ENCODE peak calls at places on chromosome 5, in six cellular contexts. One of them, this sample, is unnamed.

GRCh38 chr5:3199941-3200340 is 395.7 kb upstream of the IRX1 start:
- DNase-seq in left lung: peak
- DNase-seq in GM12865: no peak
- DNase-seq in AG10803: no peak
- DNase-seq in transverse colon: no peak
- DNase-seq in GM23338: peak
- DNase-seq in this sample: no peak

GRCh38 chr5:180594311-180595045 is 3.2 kb upstream of the SCGB3A1 start:
- DNase-seq in GM12865: no peak
- DNase-seq in transverse colon: no peak
- DNase-seq in GM23338: no peak
- DNase-seq in left lung: peak
- DNase-seq in AG10803: no peak
- DNase-seq in this sample: no peak

GRCh38 chr5:179974946-179975712 is 67.4 kb upstream of the TBC1D9B start:
- DNase-seq in GM12865: peak
- DNase-seq in left lung: no peak
- DNase-seq in transverse colon: peak
- DNase-seq in AG10803: peak
- DNase-seq in GM23338: peak
- DNase-seq in this sample: peak

GRCh38 chr5:95446009-95446408 is 54.8 kb downstream of the FAM81B start:
- DNase-seq in GM12865: no peak
- DNase-seq in transverse colon: no peak
- DNase-seq in AG10803: peak
- DNase-seq in left lung: no peak
- DNase-seq in GM23338: no peak
- DNase-seq in this sample: no peak

GRCh38 chr5:24644757-24645156 is at the start of gene CDH10:
- DNase-seq in left lung: peak
- DNase-seq in transverse colon: no peak
- DNase-seq in GM23338: peak
- DNase-seq in AG10803: peak
- DNase-seq in GM12865: no peak
- DNase-seq in this sample: no peak

GRCh38 chr5:206406-206805 is 11.5 kb downstream of the CCDC127 start:
- DNase-seq in AG10803: no peak
- DNase-seq in GM23338: no peak
- DNase-seq in GM12865: no peak
- DNase-seq in left lung: no peak
- DNase-seq in transverse colon: no peak
- DNase-seq in this sample: no peak

GRCh38 chr5:150490754-150491153 is 17.2 kb upstream of the NDST1 start:
- DNase-seq in GM23338: no peak
- DNase-seq in GM12865: no peak
- DNase-seq in AG10803: no peak
- DNase-seq in transverse colon: no peak
- DNase-seq in left lung: no peak
- DNase-seq in this sample: no peak

GRCh38 chr5:15524712-15525111 is 24.7 kb downstream of the FBXL7 start:
- DNase-seq in GM23338: no peak
- DNase-seq in left lung: no peak
- DNase-seq in GM12865: no peak
- DNase-seq in transverse colon: no peak
- DNase-seq in AG10803: no peak
- DNase-seq in this sample: no peak

GRCh38 chr5:194102-194501 is 2.8 kb downstream of the LRRC14B start:
- DNase-seq in GM12865: no peak
- DNase-seq in AG10803: no peak
- DNase-seq in transverse colon: no peak
- DNase-seq in left lung: peak
- DNase-seq in GM23338: no peak
- DNase-seq in this sample: no peak

GRCh38 chr5:173245319-173246134 is 10.5 kb upstream of the NKX2-5 start:
- DNase-seq in GM23338: peak
- DNase-seq in GM12865: no peak
- DNase-seq in transverse colon: no peak
- DNase-seq in AG10803: no peak
- DNase-seq in left lung: peak
- DNase-seq in this sample: no peak

GRCh38 chr5:137651022-137651421 is 84.9 kb downstream of the KLHL3 start:
- DNase-seq in transverse colon: no peak
- DNase-seq in AG10803: no peak
- DNase-seq in GM12865: no peak
- DNase-seq in GM23338: no peak
- DNase-seq in left lung: no peak
- DNase-seq in this sample: no peak

GRCh38 chr5:180138976-180139730 is 67.6 kb upstream of the RNF130 start:
- DNase-seq in left lung: no peak
- DNase-seq in transverse colon: no peak
- DNase-seq in GM12865: no peak
- DNase-seq in GM23338: no peak
- DNase-seq in AG10803: no peak
- DNase-seq in this sample: no peak

DNA sequence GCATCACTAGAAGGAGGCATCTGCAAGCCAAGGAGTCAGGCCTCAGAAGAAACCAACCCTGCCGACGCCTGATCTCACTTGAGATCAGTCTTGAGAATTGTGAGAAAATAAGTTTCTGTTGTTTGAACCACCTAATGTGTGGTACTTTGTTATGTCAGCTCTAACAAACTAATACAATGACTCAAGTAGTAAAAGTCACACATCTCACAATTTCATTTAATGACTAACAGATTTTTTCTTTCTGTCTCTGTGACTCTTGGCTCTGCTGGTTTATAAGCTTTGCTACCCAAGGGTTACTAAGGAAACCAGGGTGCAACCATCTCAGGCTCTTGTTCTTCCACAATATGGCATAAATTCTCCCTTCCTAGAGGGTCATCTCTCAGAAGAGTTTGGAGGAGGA is 315.8 kb upstream of the GRAMD2B start:
- DNase-seq in left lung: no peak
- DNase-seq in transverse colon: no peak
- DNase-seq in AG10803: no peak
- DNase-seq in GM12865: no peak
- DNase-seq in GM23338: no peak
- DNase-seq in this sample: no peak
- H3K4me3 ChIP-seq in left lung: no peak
- H3K4me3 ChIP-seq in transverse colon: no peak
- H3K4me3 ChIP-seq in AG10803: no peak
- H3K4me3 ChIP-seq in GM12865: no peak
- H3K4me3 ChIP-seq in GM23338: no peak
- H3K4me3 ChIP-seq in this sample: no peak

DNA sequence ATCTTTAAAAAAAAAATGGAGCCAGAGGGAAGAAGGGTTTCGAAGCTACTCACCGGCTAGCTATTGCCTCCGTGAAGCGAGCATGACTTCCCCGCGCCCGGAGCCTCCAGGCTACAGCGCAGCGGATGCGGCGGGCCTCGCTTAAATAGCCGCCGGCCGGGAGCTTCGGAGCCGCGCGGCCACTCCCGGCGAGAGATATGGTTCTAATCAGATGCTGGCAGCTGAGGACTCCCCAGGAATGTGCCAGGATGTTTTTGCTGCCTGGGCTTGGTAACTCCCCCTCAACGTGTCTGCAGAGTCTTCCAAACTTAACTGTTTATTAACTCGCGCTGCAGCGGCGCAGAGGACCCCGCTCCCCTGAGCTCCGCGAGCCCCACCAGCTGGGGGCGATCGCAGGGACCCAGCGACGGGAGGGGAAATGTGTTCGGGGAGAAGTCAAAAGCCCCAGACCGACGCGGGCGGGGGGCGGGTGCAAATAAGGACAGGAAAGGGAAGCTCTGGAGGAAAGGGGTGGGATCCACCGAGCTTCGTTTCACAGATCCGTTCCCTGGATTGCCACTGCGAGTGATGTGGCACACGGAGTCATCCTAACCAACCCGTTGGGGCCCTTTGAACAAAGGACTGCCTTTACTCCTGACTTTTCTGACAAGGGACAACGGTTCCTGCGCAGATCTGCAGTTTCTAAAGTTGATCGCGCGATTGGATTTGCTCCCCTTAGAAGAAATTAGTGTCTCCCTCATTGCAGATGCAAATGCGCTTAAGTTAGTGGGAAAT is at the start of gene DAB2:
- DNase-seq in AG10803: peak
- DNase-seq in transverse colon: peak
- DNase-seq in GM12865: no peak
- DNase-seq in left lung: peak
- DNase-seq in GM23338: peak
- DNase-seq in this sample: peak
- TF ChIP-seq CTCF in AG10803: peak
- TF ChIP-seq CTCF in transverse colon: peak
- TF ChIP-seq CTCF in GM12865: no peak
- TF ChIP-seq CTCF in left lung: peak
- TF ChIP-seq CTCF in GM23338: peak
- TF ChIP-seq CTCF in this sample: peak

DNA sequence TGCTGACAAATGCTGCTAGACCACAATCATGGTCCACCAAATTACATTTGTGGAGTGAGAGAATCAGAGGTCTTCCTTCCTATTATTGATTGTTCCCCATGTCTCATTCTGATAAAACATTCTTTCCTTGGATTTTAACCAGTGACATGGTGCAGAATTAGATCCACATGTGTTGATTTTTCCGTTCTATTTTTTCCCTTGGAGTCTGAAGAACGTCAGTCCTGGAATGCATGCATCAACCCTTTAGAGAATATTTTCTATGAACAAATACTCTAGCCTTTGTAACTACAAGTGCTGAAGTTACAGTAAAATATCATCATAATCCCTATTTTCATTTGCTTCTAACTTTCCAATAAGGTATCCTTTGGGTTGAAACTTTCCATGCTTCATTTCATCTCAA is 170.7 kb upstream of the SPRY4 start:
- DNase-seq in GM23338: no peak
- DNase-seq in AG10803: peak
- DNase-seq in left lung: no peak
- DNase-seq in transverse colon: no peak
- DNase-seq in GM12865: no peak
- DNase-seq in this sample: no peak
- H3K4me3 ChIP-seq in GM23338: no peak
- H3K4me3 ChIP-seq in AG10803: no peak
- H3K4me3 ChIP-seq in left lung: no peak
- H3K4me3 ChIP-seq in transverse colon: no peak
- H3K4me3 ChIP-seq in GM12865: no peak
- H3K4me3 ChIP-seq in this sample: no peak

GRCh38 chr5:68217476-68217984 is 2.0 kb downstream of the PIK3R1 start:
- DNase-seq in GM12865: no peak
- DNase-seq in GM23338: no peak
- DNase-seq in AG10803: peak
- DNase-seq in transverse colon: no peak
- DNase-seq in left lung: no peak
- DNase-seq in this sample: peak

GRCh38 chr5:68215888-68216736 is 556 bp downstream of the PIK3R1 start:
- DNase-seq in left lung: peak
- DNase-seq in GM23338: peak
- DNase-seq in AG10803: no peak
- DNase-seq in GM12865: peak
- DNase-seq in transverse colon: peak
- DNase-seq in this sample: peak

GRCh38 chr5:68216737-68217231 is 1.2 kb downstream of the PIK3R1 start:
- DNase-seq in transverse colon: no peak
- DNase-seq in AG10803: no peak
- DNase-seq in left lung: no peak
- DNase-seq in GM23338: no peak
- DNase-seq in GM12865: no peak
- DNase-seq in this sample: no peak

GRCh38 chr5:68214472-68215207 is 916 bp upstream of the PIK3R1 start:
- DNase-seq in transverse colon: no peak
- DNase-seq in AG10803: no peak
- DNase-seq in left lung: peak
- DNase-seq in GM23338: peak
- DNase-seq in GM12865: no peak
- DNase-seq in this sample: peak

GRCh38 chr5:68215208-68215887 is at the start of gene PIK3R1:
- DNase-seq in GM23338: peak
- DNase-seq in left lung: peak
- DNase-seq in AG10803: peak
- DNase-seq in transverse colon: peak
- DNase-seq in GM12865: peak
- DNase-seq in this sample: peak
- TF ChIP-seq CTCF in GM23338: peak
- TF ChIP-seq CTCF in left lung: peak
- TF ChIP-seq CTCF in AG10803: peak
- TF ChIP-seq CTCF in transverse colon: peak
- TF ChIP-seq CTCF in GM12865: peak
- TF ChIP-seq CTCF in this sample: peak

GRCh38 chr5:111223086-111223789 is 946 bp upstream of the CAMK4 start:
- DNase-seq in GM12865: no peak
- DNase-seq in AG10803: no peak
- DNase-seq in GM23338: no peak
- DNase-seq in left lung: no peak
- DNase-seq in transverse colon: no peak
- DNase-seq in this sample: no peak

GRCh38 chr5:111226556-111226955 is 2.4 kb downstream of the CAMK4 start:
- DNase-seq in left lung: no peak
- DNase-seq in AG10803: no peak
- DNase-seq in GM12865: no peak
- DNase-seq in transverse colon: no peak
- DNase-seq in GM23338: no peak
- DNase-seq in this sample: no peak

GRCh38 chr5:111223790-111224560 is at the start of gene CAMK4:
- DNase-seq in GM23338: peak
- DNase-seq in left lung: peak
- DNase-seq in AG10803: peak
- DNase-seq in GM12865: peak
- DNase-seq in transverse colon: peak
- DNase-seq in this sample: peak

GRCh38 chr5:111225926-111226325 is 1.7 kb downstream of the CAMK4 start:
- DNase-seq in GM23338: no peak
- DNase-seq in AG10803: no peak
- DNase-seq in GM12865: peak
- DNase-seq in left lung: no peak
- DNase-seq in transverse colon: no peak
- DNase-seq in this sample: no peak

DNA sequence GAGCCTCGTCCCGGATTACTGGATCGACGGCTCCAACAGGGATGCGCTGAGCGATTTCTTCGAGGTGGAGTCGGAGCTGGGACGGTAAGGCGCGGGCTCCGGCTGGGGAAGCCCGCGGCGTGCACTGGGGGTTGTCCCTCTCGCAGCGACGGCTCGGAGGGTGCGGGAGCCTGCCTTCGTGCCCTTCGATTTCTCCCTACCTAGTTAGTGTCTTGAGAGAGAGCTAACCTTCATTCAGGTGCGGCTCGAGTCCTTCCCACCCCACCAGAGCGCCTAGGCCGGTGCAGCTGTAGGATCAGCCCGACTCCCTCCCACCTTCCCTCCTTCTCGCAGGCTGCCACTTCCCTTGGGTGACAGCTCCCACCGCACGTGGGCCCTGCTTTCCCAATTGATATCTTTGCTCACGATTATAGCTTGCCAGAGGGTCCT is 391 bp downstream of the CAMK4 start:
- DNase-seq in GM12865: no peak
- DNase-seq in transverse colon: no peak
- DNase-seq in left lung: no peak
- DNase-seq in AG10803: no peak
- DNase-seq in GM23338: no peak
- DNase-seq in this sample: no peak
- H3K4me3 ChIP-seq in GM12865: peak
- H3K4me3 ChIP-seq in transverse colon: peak
- H3K4me3 ChIP-seq in left lung: peak
- H3K4me3 ChIP-seq in AG10803: peak
- H3K4me3 ChIP-seq in GM23338: peak
- H3K4me3 ChIP-seq in this sample: peak

GRCh38 chr5:87885727-87886126 is 382.9 kb downstream of the TMEM161B start:
- DNase-seq in left lung: no peak
- DNase-seq in GM23338: no peak
- DNase-seq in AG10803: no peak
- DNase-seq in transverse colon: no peak
- DNase-seq in GM12865: no peak
- DNase-seq in this sample: no peak
- TF ChIP-seq CTCF in left lung: no peak
- TF ChIP-seq CTCF in GM23338: peak
- TF ChIP-seq CTCF in AG10803: no peak
- TF ChIP-seq CTCF in transverse colon: no peak
- TF ChIP-seq CTCF in GM12865: no peak
- TF ChIP-seq CTCF in this sample: no peak